ENCODE peak calls at places on chromosomes 6 and 20, in nine cellular contexts. R is GM12865; Y is SW 1271; N is stimulated activated CD8-positive, alpha-beta memory T cell treated with anti-CD3 and anti-CD28 coated beads, Interleukin-12 subunit alpha, Interleukin-12 subunit beta, amount 100 ng/mL, for 4 hours; V is AG20443; F is AG10803; P is endothelial cell; X is SHP77; I is astrocyte of the cerebellum. M is an unnamed sample.
A peak's percentile ranks its signal among the peaks of the same experiment; 100 is the strongest.

GRCh38 chr6:42352856-42353564 is 98.7 kb downstream of the TRERF1 start:
- DNase-seq in N (no peak), I (peak; percentile 15), R (no peak), F (peak; percentile 73), V (peak; percentile 62), P (no peak), Y (peak; percentile 23), X (no peak), M (no peak)

GRCh38 chr20:33843854-33844253 is 32.7 kb downstream of the CHMP4B start:
- DNase-seq in X (no peak), R (peak; percentile 61), N (no peak), Y (no peak), P (no peak), I (no peak), V (no peak), F (no peak), M (no peak)

GRCh38 chr6:89977808-89978748 is 83.8 kb downstream of the GJA10 start:
- DNase-seq in I (peak; percentile 39), V (no peak), F (peak; percentile 55), X (peak; percentile 57), R (no peak), Y (no peak), N (no peak), P (no peak), M (no peak)

GRCh38 chr6:43699564-43700186 is 12.1 kb upstream of the MRPS18A start:
- DNase-seq in X (no peak), V (no peak), N (no peak), F (no peak), Y (no peak), I (no peak), P (no peak), R (no peak), M (no peak)

GRCh38 chr6:22421187-22421586 is 124.4 kb upstream of the PRL start:
- DNase-seq in X (no peak), N (no peak), R (no peak), F (peak; percentile 5), V (no peak), Y (no peak), P (no peak), I (no peak), M (no peak)

GRCh38 chr6:21587925-21588811 is 5.4 kb upstream of the SOX4 start:
- DNase-seq in R (peak; percentile 81), I (no peak), V (peak; percentile 48), Y (peak; percentile 72), P (peak; percentile 59), F (peak; percentile 49), X (peak; percentile 77), N (peak; percentile 4), M (no peak)

GRCh38 chr20:59770270-59770669 is 163.2 kb downstream of the SYCP2 start:
- DNase-seq in P (no peak), R (no peak), V (no peak), N (no peak), Y (no peak), I (no peak), F (no peak), X (no peak), M (no peak)

GRCh38 chr6:25223421-25224052 is 55.6 kb upstream of the CARMIL1 start:
- DNase-seq in X (peak; percentile 38), R (peak; percentile 73), P (peak; percentile 66), N (peak; percentile 25), Y (peak; percentile 82), V (peak; percentile 68), F (peak; percentile 69), I (no peak), M (peak; percentile 19)

GRCh38 chr20:6976535-6976934 is 209.0 kb downstream of the BMP2 start:
- DNase-seq in F (no peak), P (no peak), R (no peak), N (no peak), I (no peak), Y (no peak), X (no peak), V (no peak), M (no peak)

GRCh38 chr20:20710847-20711315 is 1.6 kb downstream of the RALGAPA2 start:
- DNase-seq in R (peak; percentile 64), I (peak; percentile 36), P (no peak), F (no peak), Y (no peak), N (no peak), V (no peak), X (no peak), M (no peak)

GRCh38 chr6:5513393-5513792 is 252.1 kb downstream of the FARS2 start:
- DNase-seq in P (no peak), F (no peak), Y (no peak), R (no peak), V (no peak), X (peak; percentile 36), I (no peak), N (no peak), M (no peak)

GRCh38 chr20:53502820-53503219 is 90.8 kb downstream of the ZNF217 start:
- DNase-seq in Y (no peak), X (no peak), V (no peak), F (no peak), R (no peak), P (no peak), N (no peak), I (no peak), M (no peak)

GRCh38 chr6:142702501-142703460 is 242.2 kb downstream of the HIVEP2 start:
- DNase-seq in P (peak; percentile 17), Y (no peak), V (no peak), I (no peak), R (peak; percentile 11), N (no peak), X (no peak), F (no peak), M (no peak)

GRCh38 chr20:15940127-15940526 is 633.1 kb downstream of the KIF16B start:
- DNase-seq in Y (no peak), N (no peak), I (no peak), V (no peak), X (no peak), F (no peak), R (no peak), P (no peak), M (no peak)

GRCh38 chr20:42936482-42936881 is 253.2 kb downstream of the PTPRT start:
- DNase-seq in N (no peak), I (no peak), R (no peak), P (no peak), V (no peak), Y (no peak), X (no peak), F (no peak), M (no peak)

GRCh38 chr6:105522626-105523322 is 119.9 kb upstream of the PREP start:
- DNase-seq in X (no peak), N (no peak), V (no peak), P (no peak), F (no peak), Y (no peak), I (no peak), R (no peak), M (no peak)

GRCh38 chr20:44746367-44747165 is 901 bp downstream of the KCNK15 start:
- DNase-seq in F (no peak), P (no peak), I (no peak), X (no peak), R (no peak), Y (no peak), V (no peak), N (no peak), M (no peak)

GRCh38 chr6:20440291-20440690 is 38.6 kb downstream of the E2F3 start:
- DNase-seq in I (no peak), X (no peak), P (no peak), V (no peak), Y (no peak), F (no peak), N (no peak), R (no peak), M (no peak)

GRCh38 chr20:44597516-44597915 is 15.1 kb downstream of the PKIG start:
- DNase-seq in Y (no peak), V (no peak), I (no peak), F (no peak), R (no peak), N (no peak), X (no peak), P (no peak), M (no peak)

GRCh38 chr6:72464791-72465691 is 156.8 kb upstream of the KCNQ5 start:
- DNase-seq in V (peak; percentile 76), X (no peak), I (peak; percentile 88), N (no peak), P (no peak), R (no peak), Y (peak; percentile 16), F (peak; percentile 79), M (no peak)

M was measured in GM12878.